ENCODE peak calls at places on chromosome 17, in six cellular contexts. M, J, X, L, I and F are unnamed samples. For H3K4me1, the result is how much of the 10 kb centered on the place peaks cover.

GRCh38 chr17:43759836-43760235 is 1.2 kb upstream of the SOST start:
- DNase-seq in J (no peak), M (peak), L (no peak), I (no peak), X (no peak), F (no peak)

GRCh38 chr17:70563301-70563820 is 394.0 kb downstream of the KCNJ2 start:
- DNase-seq in I (no peak), J (no peak), M (no peak), X (no peak), L (peak), F (no peak)

GRCh38 chr17:46876353-46876887 is 25.0 kb downstream of the WNT9B start:
- DNase-seq in L (peak), M (peak), X (peak), I (peak), J (peak), F (peak)

GRCh38 chr17:21419299-21420239 is 43.4 kb downstream of the KCNJ12 start:
- DNase-seq in I (no peak), X (no peak), L (no peak), J (no peak), M (no peak), F (no peak)

GRCh38 chr17:42674755-42675347 is 1.9 kb downstream of the PLEKHH3 start:
- DNase-seq in X (no peak), L (no peak), I (peak), J (no peak), M (no peak), F (no peak)

GRCh38 chr17:8109669-8110455 is 8.5 kb downstream of the ALOXE3 start:
- DNase-seq in L (peak), M (peak), J (peak), X (no peak), I (peak), F (peak)

GRCh38 chr17:61202564-61202963 is 197.1 kb upstream of the TBX2 start:
- DNase-seq in J (no peak), L (no peak), X (no peak), I (no peak), M (peak), F (no peak)

GRCh38 chr17:81473019-81473418 is 39.6 kb downstream of the ACTG1 start:
- DNase-seq in J (no peak), I (no peak), X (no peak), L (no peak), M (no peak), F (no peak)

GRCh38 chr17:50270430-50271172 is 3.7 kb upstream of the TMEM92 start:
- DNase-seq in J (no peak), I (peak), M (no peak), X (no peak), L (peak), F (no peak)

GRCh38 chr17:1829189-1829578 is 518 bp downstream of the SMYD4 start:
- DNase-seq in L (peak), I (no peak), X (no peak), M (peak), J (no peak), F (peak)

GRCh38 chr17:41496803-41497484 is 7.2 kb upstream of the KRT36 start:
- DNase-seq in X (peak), L (peak), I (peak), M (peak), J (peak), F (peak)

GRCh38 chr17:33039874-33040273 is 48.2 kb downstream of the SPACA3 start:
- DNase-seq in M (peak), X (no peak), J (no peak), I (no peak), L (no peak), F (no peak)

GRCh38 chr17:50629902-50630301 is 4.8 kb upstream of the ABCC3 start:
- DNase-seq in I (no peak), J (peak), X (no peak), L (no peak), M (no peak), F (no peak)

GRCh38 chr17:27283057-27283456 is 10.9 kb upstream of the WSB1 start:
- DNase-seq in X (no peak), I (no peak), M (no peak), L (no peak), J (no peak), F (no peak)

GRCh38 chr17:56774650-56775049 is 59.1 kb downstream of the C17orf67 start:
- DNase-seq in L (no peak), I (no peak), J (no peak), X (no peak), M (no peak), F (peak)

GRCh38 chr17:44794699-44795413 is 35.2 kb downstream of the GJC1 start:
- DNase-seq in X (peak), M (peak), J (no peak), I (no peak), L (no peak), F (no peak)

GRCh38 chr17:44872131-44872768 is 24.6 kb downstream of the HIGD1B start:
- DNase-seq in J (no peak), M (peak), I (no peak), L (no peak), X (no peak), F (no peak)

GRCh38 chr17:56047321-56047720 is 106.0 kb upstream of the ANKFN1 start:
- DNase-seq in L (no peak), X (no peak), M (no peak), I (no peak), J (no peak), F (no peak)

GRCh38 chr17:31695456-31696090 is 163.5 kb downstream of the COPRS start:
- DNase-seq in M (no peak), J (no peak), I (no peak), X (no peak), L (no peak), F (no peak)

GRCh38 chr17:54968954-54969400 is 412 bp downstream of the STXBP4 start:
- DNase-seq in I (no peak), L (peak), X (no peak), J (peak), M (peak), F (no peak)

GRCh38 chr17:40122944-40123810 is 1.4 kb downstream of the MSL1 start:
- DNase-seq in X (no peak), M (peak), L (peak), J (peak), I (peak), F (peak)

GRCh38 chr17:40123811-40124114 is 2.0 kb downstream of the MSL1 start:
- DNase-seq in X (no peak), I (no peak), L (no peak), J (no peak), M (no peak), F (no peak)

GRCh38 chr17:40121886-40122465 is at the start of gene MSL1:
- DNase-seq in X (no peak), I (peak), J (peak), L (peak), M (peak), F (peak)

GRCh38 chr17:40122466-40122943 is 734 bp downstream of the MSL1 start:
- DNase-seq in I (peak), M (peak), L (peak), X (no peak), J (peak), F (peak)

GRCh38 chr17:40124279-40125141 is 2.7 kb downstream of the MSL1 start:
- DNase-seq in X (no peak), I (no peak), L (no peak), J (no peak), M (peak), F (no peak)
- TF ChIP-seq EZH2phosphoT487 in X (no peak), I (no peak), L (no peak), J (no peak), M (no peak), F (no peak)

DNA sequence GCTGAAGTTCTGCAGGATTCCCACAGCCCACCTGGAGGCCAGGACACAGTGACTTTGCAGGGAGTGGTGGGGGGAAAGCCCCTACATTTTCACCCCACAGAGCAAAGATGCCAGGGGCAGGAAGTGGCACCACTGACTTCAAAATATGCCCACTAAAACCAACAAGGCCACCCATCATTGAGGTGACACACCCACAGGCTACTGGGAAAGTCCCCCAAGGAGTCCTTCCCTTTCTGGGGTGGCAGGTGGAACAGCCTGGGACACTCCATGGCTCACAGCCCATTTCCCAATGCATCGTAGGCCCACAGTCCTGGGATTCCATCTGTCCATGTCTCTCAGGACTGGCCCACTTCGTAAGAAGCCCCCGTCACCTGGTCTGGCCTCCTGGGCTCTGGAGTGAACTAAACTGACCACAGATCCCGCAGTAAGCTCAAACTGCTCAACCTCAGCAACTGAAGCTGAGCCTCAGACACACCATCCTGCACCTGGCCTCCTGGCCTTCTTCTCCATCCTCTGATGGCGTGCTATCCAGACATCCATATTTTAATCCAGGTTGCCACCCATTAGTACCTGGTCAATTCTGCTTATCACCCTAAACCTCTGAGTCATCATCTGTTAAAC is 7.5 kb upstream of the CCL1 start:
- DNase-seq in J (no peak), X (no peak), L (no peak), M (no peak), I (no peak), F (peak)
- H3K4me1 ChIP-seq in J (under half), X (under half), L (under half), M (under half), I (under half), F (half or more)

DNA sequence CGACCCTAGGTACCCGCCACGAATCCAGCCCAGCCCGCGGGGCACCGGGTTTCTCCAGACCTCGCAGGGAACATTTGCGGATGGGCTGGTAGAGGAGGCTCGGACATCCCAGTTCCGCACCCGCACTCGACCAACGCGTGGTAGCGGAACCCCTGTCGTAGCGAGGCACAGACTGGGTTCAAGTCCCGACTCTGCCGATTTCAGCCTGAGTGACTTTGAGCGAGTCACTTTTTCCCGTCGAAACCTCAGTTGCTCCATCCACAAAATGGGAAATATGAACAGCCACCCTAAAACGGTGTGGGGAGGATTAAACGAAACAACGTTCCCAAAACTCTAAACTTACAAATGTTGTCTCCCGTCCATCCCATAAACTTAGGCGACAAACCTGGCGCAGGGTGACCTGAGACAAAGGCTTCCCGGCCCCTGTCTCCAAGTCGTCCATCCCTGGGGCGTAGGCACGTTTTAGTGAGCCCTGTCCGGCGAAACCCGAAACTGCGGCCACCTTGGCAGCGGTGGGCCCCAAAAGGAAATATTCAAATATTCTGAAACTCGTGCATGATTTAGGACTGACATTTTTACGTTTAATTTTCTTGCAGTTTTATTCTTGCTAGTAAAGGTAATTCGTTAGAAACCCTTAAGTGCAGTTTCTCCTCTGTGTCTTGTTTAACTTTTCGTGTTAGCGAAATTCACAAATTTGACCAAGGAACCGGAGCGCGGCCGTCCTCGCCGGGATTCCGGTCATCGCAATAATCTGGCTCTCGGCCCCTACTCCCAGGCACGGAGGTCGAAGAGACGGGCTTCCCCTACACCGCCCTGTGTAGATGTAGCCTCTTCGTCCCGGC is 2.0 kb upstream of the MLLT6 start:
- DNase-seq in L (no peak), X (no peak), J (no peak), M (peak), I (no peak), F (peak)
- TF ChIP-seq EZH2phosphoT487 in L (no peak), X (no peak), J (no peak), M (no peak), I (peak), F (no peak)

GRCh38 chr17:5759501-5759925 is 175.2 kb upstream of the NLRP1 start:
- DNase-seq in M (no peak), X (no peak), L (no peak), I (no peak), J (no peak), F (no peak)
- H3K4me1 ChIP-seq in M (under half), X (under half), L (under half), I (under half), J (under half), F (under half)

GRCh38 chr17:39782481-39782880 is 44.7 kb downstream of the GRB7 start:
- DNase-seq in M (peak), L (peak), I (no peak), J (no peak), X (no peak), F (no peak)
- TF ChIP-seq EZH2phosphoT487 in M (no peak), L (no peak), I (no peak), J (no peak), X (no peak), F (no peak)

GRCh38 chr17:82528484-82529265 is 9.1 kb downstream of the FOXK2 start:
- DNase-seq in X (peak), J (peak), L (peak), I (peak), M (peak), F (no peak)
- H3K4me1 ChIP-seq in X (half or more), J (under half), L (under half), I (under half), M (under half), F (under half)

GRCh38 chr17:58706351-58707140 is 14.1 kb downstream of the RAD51C start:
- DNase-seq in I (no peak), J (no peak), L (no peak), X (no peak), M (no peak), F (no peak)

DNA sequence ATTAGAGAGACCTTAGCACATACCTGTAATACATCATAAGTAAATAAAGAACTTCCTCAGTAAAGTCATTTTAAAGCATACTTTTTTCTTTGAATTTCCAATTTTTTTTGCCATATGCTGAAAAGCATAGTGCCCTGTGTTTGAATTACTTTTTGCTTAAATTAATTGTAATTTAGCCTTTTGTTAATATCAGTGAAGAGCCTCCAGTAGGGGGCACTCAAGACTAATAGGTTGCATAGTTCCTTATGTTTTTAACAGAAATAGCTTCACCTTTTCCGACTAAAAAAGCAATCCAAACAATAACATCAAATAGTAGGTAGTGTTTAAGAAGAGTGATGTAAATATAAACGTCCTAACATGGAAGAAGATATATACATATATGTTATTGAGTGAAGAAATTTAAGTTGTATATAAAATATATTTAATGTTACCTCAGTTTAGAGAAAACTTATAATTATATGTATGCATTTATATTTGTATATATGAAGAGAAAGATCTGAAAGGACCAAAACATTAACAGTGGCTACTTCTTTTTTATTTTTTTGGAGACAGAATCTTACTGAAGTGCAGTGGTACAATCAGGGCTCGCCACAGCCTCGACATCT is 18.6 kb downstream of the RAD51C start:
- DNase-seq in I (peak), L (peak), J (peak), X (peak), M (peak), F (peak)
- TF ChIP-seq EZH2phosphoT487 in I (no peak), L (no peak), J (no peak), X (no peak), M (no peak), F (no peak)

GRCh38 chr17:7014995-7015586 is 2.7 kb downstream of the RNASEK start:
- DNase-seq in I (peak), J (no peak), X (no peak), M (no peak), L (peak), F (peak)

GRCh38 chr17:7016406-7016805 is 4.0 kb downstream of the RNASEK start:
- DNase-seq in M (no peak), L (no peak), J (no peak), X (no peak), I (no peak), F (no peak)

GRCh38 chr17:7015587-7016020 is 3.2 kb downstream of the RNASEK start:
- DNase-seq in J (no peak), X (no peak), M (no peak), I (no peak), L (no peak), F (peak)

GRCh38 chr17:7011942-7012254 is 526 bp upstream of the RNASEK start:
- DNase-seq in L (no peak), X (no peak), M (no peak), J (no peak), I (no peak), F (no peak)

DNA sequence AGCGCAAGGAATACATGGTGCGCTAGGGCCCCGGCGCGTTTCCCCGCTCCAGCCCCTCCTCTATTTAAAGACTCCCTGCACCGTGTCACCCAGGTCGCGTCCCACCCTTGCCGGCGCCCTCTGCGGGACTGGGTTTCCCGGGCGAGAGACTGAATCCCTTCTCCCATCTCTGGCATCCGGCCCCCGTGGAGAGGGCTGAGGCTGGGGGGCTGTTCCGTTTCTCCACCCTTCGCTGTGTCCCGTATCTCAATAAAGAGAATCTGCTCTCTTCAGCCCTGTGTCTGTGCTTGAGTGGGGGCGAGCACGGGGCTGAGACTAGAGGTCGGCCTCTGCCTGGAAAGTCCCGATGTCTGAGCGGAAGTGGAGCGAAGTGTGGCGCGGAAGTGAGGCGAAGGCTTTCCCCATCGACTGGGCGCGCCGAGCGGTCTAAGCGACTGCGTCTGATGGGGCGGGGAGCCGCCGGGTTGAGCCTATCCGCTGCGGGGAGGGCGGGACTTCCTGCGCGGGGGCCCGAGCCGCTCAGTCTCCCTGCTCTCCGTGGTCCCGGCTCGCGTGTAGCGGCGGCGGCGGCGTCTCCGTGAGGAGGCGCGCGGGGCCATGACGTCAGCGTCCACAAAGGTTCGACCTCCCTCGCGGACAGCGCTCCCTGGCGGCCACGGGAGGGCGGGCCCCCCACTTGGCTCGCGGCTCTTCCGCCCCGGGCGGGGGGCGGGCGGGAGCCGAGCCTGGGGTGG is 2.0 kb downstream of the RNASEK start:
- DNase-seq in L (peak), J (peak), I (peak), M (peak), X (peak), F (peak)
- H3K4me1 ChIP-seq in L (under half), J (under half), I (under half), M (under half), X (under half), F (under half)

DNA sequence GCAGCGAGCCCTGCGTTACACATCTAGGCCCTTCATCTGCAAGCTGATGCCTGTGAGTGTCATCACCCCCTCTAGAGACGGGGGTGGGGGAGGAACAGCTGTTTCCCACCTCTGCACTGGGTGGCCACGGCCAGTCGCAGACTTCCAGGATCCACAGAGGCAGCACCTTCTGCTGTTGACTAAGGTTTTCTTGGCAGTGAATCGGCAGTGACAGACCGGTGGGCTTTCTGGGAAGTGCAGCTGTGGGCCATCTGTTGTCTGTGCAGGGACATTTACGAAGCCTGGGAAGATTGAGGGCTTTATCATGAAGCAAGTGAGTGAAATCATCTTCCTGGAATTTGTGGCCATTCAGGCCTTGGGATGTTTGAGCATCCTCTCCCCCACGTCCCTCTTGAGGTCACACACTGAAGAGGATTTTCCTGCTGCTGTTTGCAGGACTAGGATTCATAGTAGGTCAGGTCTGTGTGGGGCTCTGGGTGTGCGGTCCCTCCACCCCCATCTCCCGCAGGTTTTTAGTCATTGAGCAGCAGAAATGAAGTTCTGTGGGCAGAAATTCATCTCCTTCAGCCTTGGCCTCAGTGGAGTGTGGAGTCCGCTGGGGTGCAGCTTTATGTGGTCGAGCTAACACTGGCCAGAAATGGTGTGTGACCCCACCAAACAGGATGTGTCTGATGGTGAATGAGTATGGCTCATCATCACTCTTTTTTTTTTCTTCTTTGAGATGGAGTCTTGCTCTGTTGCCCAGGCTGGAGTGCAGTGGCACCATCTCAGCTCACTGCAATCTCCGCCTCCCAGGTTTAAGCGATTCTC is 12.0 kb downstream of the PGS1 start:
- DNase-seq in M (peak), I (no peak), X (no peak), J (peak), L (peak), F (no peak)
- TF ChIP-seq EZH2phosphoT487 in M (no peak), I (no peak), X (no peak), J (no peak), L (no peak), F (no peak)

GRCh38 chr17:75125984-75126383 is 5.6 kb downstream of the NT5C start:
- DNase-seq in X (no peak), I (no peak), J (peak), L (no peak), M (no peak), F (peak)
- H3K4me1 ChIP-seq in X (half or more), I (under half), J (under half), L (under half), M (under half), F (under half)